ENCODE peak calls at places on chromosomes 3 and 15, in ten cellular contexts. L is heart left ventricle, I is breast epithelium, G is ovary, Y is IMR-90, M is adrenal gland, W is gastrocnemius medialis, U is tibial nerve, V is HCT116, K is A549. H is an unnamed sample. For H3K9me3, the result is how much of the 10 kb centered on the place peaks cover.

GRCh38 chr15:52227456-52227855 is 36.3 kb upstream of the GNB5 start:
- DNase-seq in W (peak), G (peak), U (peak), M (peak), I (peak), L (peak), Y (peak), V (peak), K (peak), H (peak)

GRCh38 chr3:183810643-183811594 is 14.5 kb downstream of the MAP6D1 start:
- DNase-seq in G (no peak), M (no peak), Y (no peak), I (no peak), U (no peak), K (no peak), V (no peak), W (no peak), L (no peak), H (no peak)

GRCh38 chr15:95799286-95800187 is 531.0 kb upstream of the NR2F2 start:
- DNase-seq in I (no peak), U (no peak), L (no peak), W (no peak), M (no peak), Y (peak), K (peak), V (no peak), G (no peak), H (no peak)

GRCh38 chr15:78322243-78322642 is 17.9 kb upstream of the CRABP1 start:
- DNase-seq in K (no peak), M (no peak), L (peak), V (no peak), W (no peak), G (no peak), Y (peak), I (no peak), U (no peak), H (no peak)

GRCh38 chr3:141055136-141055535 is 4.0 kb downstream of the SPSB4 start:
- DNase-seq in G (no peak), Y (no peak), M (no peak), W (no peak), K (no peak), U (no peak), V (no peak), L (no peak), I (no peak), H (no peak)

GRCh38 chr15:63447277-63447676 is 57.1 kb upstream of the USP3 start:
- DNase-seq in W (no peak), Y (no peak), U (no peak), K (no peak), M (no peak), L (no peak), V (no peak), G (no peak), I (no peak), H (no peak)

GRCh38 chr3:114685053-114685630 is 391.3 kb downstream of the TIGIT start:
- DNase-seq in W (no peak), K (no peak), Y (no peak), G (no peak), V (no peak), L (no peak), I (no peak), U (no peak), M (no peak), H (no peak)

GRCh38 chr15:45048784-45049631 is 26.0 kb downstream of the SORD start:
- DNase-seq in I (no peak), Y (peak), M (no peak), U (no peak), K (no peak), L (no peak), W (no peak), G (no peak), V (no peak), H (no peak)

GRCh38 chr3:127002195-127003174 is 19.6 kb downstream of the PLXNA1 start:
- DNase-seq in G (peak), U (peak), K (no peak), W (peak), I (peak), V (no peak), Y (peak), L (peak), M (peak), H (peak)

GRCh38 chr3:184338538-184338945 is 1.1 kb downstream of the FAM131A start:
- DNase-seq in L (peak), U (peak), W (peak), I (peak), Y (peak), G (peak), K (no peak), V (no peak), M (peak), H (peak)

GRCh38 chr3:38369186-38369585 is 22.6 kb downstream of the XYLB start:
- DNase-seq in M (no peak), K (no peak), L (no peak), V (no peak), I (no peak), Y (no peak), G (no peak), W (no peak), U (no peak), H (no peak)

GRCh38 chr3:140093742-140094141 is 158.8 kb downstream of the CLSTN2 start:
- DNase-seq in I (no peak), Y (peak), L (peak), V (peak), M (peak), W (peak), G (peak), U (peak), K (no peak), H (peak)

GRCh38 chr15:70420421-70421196 is 322.9 kb upstream of the TLE3 start:
- DNase-seq in M (no peak), I (no peak), K (no peak), L (no peak), W (no peak), U (no peak), G (no peak), V (no peak), Y (no peak), H (no peak)

GRCh38 chr3:144771401-144771870 is 799.8 kb downstream of the DIPK2A start:
- DNase-seq in L (no peak), K (no peak), W (no peak), I (no peak), Y (no peak), G (no peak), V (no peak), U (no peak), M (no peak), H (no peak)

GRCh38 chr15:92115834-92116233 is 262.3 kb downstream of the SLCO3A1 start:
- DNase-seq in G (no peak), I (no peak), W (no peak), U (no peak), K (no peak), Y (no peak), M (no peak), L (no peak), V (no peak), H (no peak)

GRCh38 chr3:36483709-36484108 is 103.4 kb downstream of the STAC start:
- DNase-seq in G (no peak), Y (no peak), U (no peak), I (no peak), M (no peak), K (no peak), W (no peak), V (no peak), L (no peak), H (no peak)

GRCh38 chr15:88920186-88920891 is 7.2 kb upstream of the MFGE8 start:
- DNase-seq in M (no peak), I (no peak), Y (peak), K (no peak), U (no peak), W (peak), G (no peak), V (no peak), L (no peak), H (no peak)

GRCh38 chr3:112090899-112091586 is 4.9 kb downstream of the C3orf52 start:
- DNase-seq in L (no peak), V (no peak), I (no peak), U (no peak), Y (no peak), M (no peak), G (no peak), W (no peak), K (no peak), H (no peak)

GRCh38 chr3:164375538-164375937 is 702.8 kb downstream of the SI start:
- DNase-seq in L (no peak), U (no peak), W (no peak), Y (no peak), G (no peak), V (no peak), M (no peak), K (no peak), I (no peak), H (no peak)

GRCh38 chr15:26095710-26096330 is 232.7 kb upstream of the ATP10A start:
- DNase-seq in W (no peak), I (no peak), U (no peak), V (no peak), L (no peak), G (no peak), Y (no peak), M (no peak), K (no peak), H (no peak)
- TF ChIP-seq CTCF in W (no peak), I (no peak), U (no peak), V (no peak), L (no peak), G (no peak), Y (peak), M (no peak), K (peak), H (no peak)

DNA sequence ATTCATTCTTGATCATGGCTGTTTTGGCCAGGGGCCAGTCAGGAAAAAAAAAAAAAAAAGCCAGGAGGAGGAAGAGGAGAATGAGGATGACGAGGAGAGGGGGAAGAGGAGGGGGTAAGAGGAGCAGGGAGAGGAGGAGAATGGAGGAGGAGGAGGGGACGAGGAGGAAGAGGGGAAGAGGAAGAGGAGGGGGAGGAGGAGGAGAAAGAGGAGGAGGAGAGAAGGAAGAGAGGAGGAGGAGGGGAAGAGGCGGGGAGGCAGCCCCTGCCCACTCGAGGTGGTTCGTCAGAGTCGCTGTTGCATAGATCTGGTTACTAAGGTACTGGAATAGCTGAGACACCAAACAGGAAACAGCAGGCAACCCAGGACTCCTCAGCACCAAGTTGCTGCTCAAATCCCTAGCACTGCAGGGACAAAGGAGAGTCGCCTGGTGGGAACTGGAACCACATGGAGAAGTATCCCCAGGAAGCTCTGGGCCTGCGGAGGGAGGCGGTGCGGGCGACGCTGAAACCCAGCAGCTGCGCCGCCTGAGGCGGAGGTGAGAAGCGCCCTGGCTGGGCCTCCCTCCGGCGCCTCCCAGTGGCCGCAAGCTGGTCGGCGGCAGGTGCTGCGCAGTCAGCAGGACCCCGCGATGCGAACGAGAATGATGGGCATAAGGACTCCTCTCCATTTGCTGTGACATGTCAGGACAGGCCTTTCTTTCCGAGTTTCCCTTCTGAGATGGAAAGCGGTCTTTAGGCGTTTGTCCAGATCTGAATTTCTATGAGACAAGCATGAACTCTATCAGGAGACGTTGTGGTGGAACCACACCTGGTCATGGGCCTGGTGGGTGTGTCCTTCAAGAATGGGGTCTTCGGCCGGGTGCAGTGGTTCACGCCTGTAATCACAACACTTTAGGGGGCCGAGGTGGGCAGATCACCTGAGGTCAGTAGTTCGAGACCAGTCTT is 17.5 kb downstream of the FAM240A start:
- DNase-seq in I (peak), M (peak), Y (peak), V (peak), G (peak), W (peak), K (peak), L (peak), U (peak), H (peak)
- TF ChIP-seq POLR2A in I (no peak), M (no peak), Y (no peak), V (no peak), G (no peak), W (no peak), K (no peak), L (no peak), U (no peak), H (no peak)

GRCh38 chr3:197559662-197560061 is 3.9 kb upstream of the BDH1 start:
- DNase-seq in G (no peak), W (no peak), Y (no peak), I (no peak), V (no peak), U (no peak), K (no peak), M (no peak), L (no peak), H (no peak)
- H3K9me3 ChIP-seq in G (under half), W (under half), Y (under half), I (under half), V (under half), U (under half), K (under half), M (under half), L (under half), H (under half)

GRCh38 chr3:46497556-46498265 is at the start of gene RTP3:
- DNase-seq in L (no peak), K (no peak), I (no peak), M (no peak), W (no peak), Y (no peak), U (no peak), G (no peak), V (no peak), H (no peak)

GRCh38 chr3:46500631-46501377 is 3.0 kb downstream of the RTP3 start:
- DNase-seq in U (no peak), M (no peak), K (no peak), W (no peak), V (no peak), Y (peak), L (no peak), I (no peak), G (no peak), H (no peak)

GRCh38 chr3:46495901-46496456 is 1.8 kb upstream of the RTP3 start:
- DNase-seq in W (no peak), M (no peak), U (no peak), L (no peak), V (no peak), I (no peak), Y (peak), G (no peak), K (no peak), H (no peak)

GRCh38 chr3:46498916-46499519 is 1.2 kb downstream of the RTP3 start:
- DNase-seq in I (no peak), Y (no peak), K (no peak), U (no peak), L (no peak), G (no peak), M (no peak), W (no peak), V (no peak), H (no peak)

GRCh38 chr3:46496745-46497555 is 826 bp upstream of the RTP3 start:
- DNase-seq in W (no peak), Y (peak), G (no peak), I (no peak), V (no peak), K (peak), M (no peak), L (no peak), U (no peak), H (no peak)
- TF ChIP-seq CTCF in W (no peak), Y (peak), G (no peak), I (no peak), V (peak), K (peak), M (no peak), L (peak), U (no peak), H (no peak)

GRCh38 chr3:142642956-142643355 is 46.8 kb downstream of the PLS1 start:
- DNase-seq in W (no peak), Y (no peak), U (no peak), K (no peak), L (no peak), V (no peak), I (no peak), M (no peak), G (no peak), H (no peak)
- TF ChIP-seq POLR2A in W (no peak), Y (no peak), U (no peak), K (no peak), L (no peak), V (no peak), I (no peak), M (no peak), G (no peak), H (no peak)

DNA sequence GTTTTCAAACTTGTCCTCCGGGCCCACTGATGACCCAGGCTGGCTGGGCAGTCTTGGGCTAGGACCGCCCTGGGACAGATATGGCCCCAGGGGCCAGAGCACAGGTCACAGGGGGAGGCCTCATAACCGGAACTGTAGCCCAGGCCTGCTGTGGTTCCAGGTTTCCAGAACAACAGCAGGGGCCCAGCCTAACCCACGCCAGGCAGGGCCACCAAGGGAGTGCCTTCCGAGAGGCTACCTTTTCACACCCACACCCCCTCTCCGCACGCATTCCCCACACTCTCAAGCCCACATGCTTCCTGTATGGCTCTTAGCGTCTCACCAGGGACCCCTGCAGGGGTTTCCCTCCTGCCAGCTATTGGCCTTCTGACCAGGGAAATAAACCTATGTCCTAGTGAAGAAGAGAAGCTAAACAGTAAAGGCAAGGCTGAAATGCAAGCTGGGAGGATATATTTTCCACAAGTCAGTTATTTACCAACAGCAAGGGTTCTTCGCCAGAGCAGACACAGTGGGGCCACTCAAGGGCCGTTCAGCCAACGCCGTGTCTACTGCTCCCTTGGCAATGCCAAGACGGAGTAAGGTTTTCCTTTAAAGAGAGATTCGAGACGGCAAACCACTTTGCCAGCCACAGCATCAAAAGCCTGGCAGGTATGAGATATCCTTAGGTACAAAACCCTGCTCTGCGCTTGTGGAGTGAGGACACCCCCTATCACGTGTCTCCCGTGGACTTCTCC is 135.1 kb downstream of the ATP10A start:
- DNase-seq in W (no peak), G (no peak), I (peak), V (no peak), L (no peak), K (no peak), U (no peak), M (no peak), Y (no peak), H (no peak)
- H3K9me3 ChIP-seq in W (under half), G (under half), I (under half), V (under half), L (under half), K (under half), U (under half), M (under half), Y (under half), H (under half)

GRCh38 chr15:37764733-37765191 is 169.7 kb upstream of the TMCO5A start:
- DNase-seq in U (peak), W (no peak), K (peak), M (peak), L (no peak), V (peak), Y (peak), G (no peak), I (no peak), H (no peak)
- TF ChIP-seq CTCF in U (peak), W (peak), K (peak), M (peak), L (peak), V (peak), Y (peak), G (no peak), I (no peak), H (peak)

DNA sequence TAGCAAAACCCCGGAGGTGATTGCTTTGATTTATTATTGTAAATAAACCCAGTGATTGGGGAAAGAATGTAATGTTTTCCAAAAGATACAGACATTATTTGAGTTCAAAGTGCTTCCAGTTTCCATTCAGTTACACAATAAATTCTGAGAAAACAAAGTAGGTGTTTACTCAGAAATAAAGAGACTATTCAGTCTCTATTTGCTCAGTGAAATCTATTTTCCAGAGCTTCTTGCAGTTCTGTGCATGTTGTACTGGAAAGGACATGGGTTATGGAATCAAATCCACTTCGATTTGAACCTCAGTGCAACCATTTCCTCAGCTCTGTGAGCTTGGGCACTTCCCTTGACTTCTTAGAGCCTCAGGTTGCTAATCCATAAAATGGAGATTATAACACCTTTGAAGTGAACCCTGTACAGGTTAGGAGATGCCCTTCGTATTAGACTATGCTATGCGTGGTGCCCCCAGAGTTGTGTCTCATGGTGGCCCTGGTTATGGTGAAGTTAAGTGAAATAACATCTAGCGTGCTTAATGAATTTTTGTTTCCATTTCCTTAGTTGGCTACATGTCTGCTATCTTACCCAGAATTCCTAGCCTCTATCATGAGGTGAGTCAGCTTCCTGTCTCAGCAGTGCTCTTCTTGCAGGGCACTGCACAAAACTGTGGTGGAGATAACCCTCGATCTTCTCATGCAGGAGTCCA is 97.8 kb downstream of the RPL39L start:
- DNase-seq in U (no peak), K (no peak), I (no peak), G (no peak), W (no peak), M (no peak), L (no peak), Y (peak), V (no peak), H (no peak)
- TF ChIP-seq POLR2A in U (no peak), K (no peak), I (no peak), G (no peak), W (no peak), M (no peak), L (no peak), Y (no peak), V (no peak), H (no peak)

GRCh38 chr3:42730294-42730693 is 27.7 kb upstream of the HHATL start:
- DNase-seq in V (no peak), U (no peak), W (peak), L (no peak), M (no peak), Y (no peak), K (no peak), G (no peak), I (peak), H (no peak)
- H3K9me3 ChIP-seq in V (under half), U (under half), W (under half), L (under half), M (under half), Y (under half), K (under half), G (under half), I (under half), H (under half)

GRCh38 chr3:68256635-68257034 is 602.2 kb upstream of the SUCLG2 start:
- DNase-seq in M (peak), V (no peak), Y (no peak), G (no peak), U (no peak), K (no peak), W (no peak), L (no peak), I (no peak), H (no peak)
- TF ChIP-seq CTCF in M (peak), V (no peak), Y (no peak), G (no peak), U (no peak), K (peak), W (no peak), L (no peak), I (no peak), H (no peak)